ENCODE peak calls at places on chromosomes 2 and 18, in four cellular contexts. K is coronary artery, W is neural crest cell, A is neural progenitor cell. G is an unnamed sample.

GRCh38 chr2:132400169-132400900 is 16.3 kb upstream of the GPR39 start:
- DNase-seq in A (no peak), K (no peak), W (no peak), G (peak)

GRCh38 chr2:48901015-48901343 is 145.5 kb upstream of the LHCGR start:
- DNase-seq in A (no peak), W (no peak), K (no peak), G (no peak)

GRCh38 chr2:152222975-152223638 is 47.5 kb upstream of the STAM2 start:
- DNase-seq in W (no peak), A (peak), K (no peak), G (no peak)

GRCh38 chr2:196463706-196464105 is 175.8 kb upstream of the CCDC150 start:
- DNase-seq in W (no peak), A (no peak), K (no peak), G (no peak)

GRCh38 chr18:79068299-79068945 is 772 bp upstream of the ATP9B start:
- DNase-seq in W (no peak), A (no peak), K (peak), G (no peak)

GRCh38 chr18:31630549-31630948 is 38.9 kb downstream of the TTR start:
- DNase-seq in A (no peak), K (no peak), W (no peak), G (no peak)

GRCh38 chr2:72755647-72756423 is 70.0 kb downstream of the EXOC6B start:
- DNase-seq in W (no peak), A (no peak), K (no peak), G (no peak)

GRCh38 chr2:211396815-211397214 is 840.4 kb downstream of the CPS1 start:
- DNase-seq in A (no peak), W (no peak), K (no peak), G (no peak)

GRCh38 chr2:69368588-69368987 is 18.4 kb downstream of the GFPT1 start:
- DNase-seq in K (no peak), A (no peak), W (no peak), G (no peak)

GRCh38 chr2:159613515-159614336 is 2.6 kb downstream of the BAZ2B start:
- DNase-seq in W (no peak), K (no peak), A (no peak), G (no peak)

GRCh38 chr18:54805571-54806334 is 22.5 kb upstream of the RAB27B start:
- DNase-seq in W (no peak), A (no peak), K (no peak), G (no peak)

GRCh38 chr2:233429175-233429897 is 75.0 kb downstream of the DGKD start:
- DNase-seq in A (no peak), K (no peak), W (no peak), G (no peak)

GRCh38 chr18:36665952-36666351 is 162.8 kb downstream of the TPGS2 start:
- DNase-seq in A (no peak), W (no peak), K (no peak), G (no peak)

GRCh38 chr2:217356795-217357194 is 496.9 kb upstream of the TNP1 start:
- DNase-seq in K (peak), W (peak), A (no peak), G (no peak)

GRCh38 chr2:65913914-65914786 is 481.8 kb upstream of the SPRED2 start:
- DNase-seq in A (peak), K (no peak), W (no peak), G (no peak)

GRCh38 chr18:58241877-58242276 is 197.9 kb downstream of the NEDD4L start:
- DNase-seq in K (no peak), W (no peak), A (no peak), G (no peak)

GRCh38 chr2:48496867-48497266 is 33.1 kb upstream of the STON1 start:
- DNase-seq in K (no peak), A (no peak), W (no peak), G (no peak)

GRCh38 chr2:20416723-20417122 is 30.2 kb upstream of the RHOB start:
- DNase-seq in K (no peak), W (no peak), A (no peak), G (no peak)

GRCh38 chr2:26682155-26682554 is 10.4 kb upstream of the KCNK3 start:
- DNase-seq in W (no peak), K (no peak), A (no peak), G (no peak)

GRCh38 chr2:219229375-219230200 is at the start of the genes ANKZF1 and ATG9A:
- DNase-seq in A (peak), W (peak), K (peak), G (peak)

GRCh38 chr2:12036640-12036983 is 290.2 kb downstream of the LPIN1 start:
- DNase-seq in W (no peak), A (no peak), K (no peak), G (no peak)

GRCh38 chr2:168550670-168551069 is 94.6 kb downstream of the CERS6 start:
- DNase-seq in A (peak), W (no peak), K (no peak), G (no peak)

GRCh38 chr2:174491947-174492346 is 5.1 kb upstream of the GPR155 start:
- DNase-seq in A (no peak), K (no peak), W (no peak), G (no peak)

GRCh38 chr2:169693344-169693743 is 861 bp downstream of the CFAP210 start:
- DNase-seq in A (no peak), W (no peak), K (no peak), G (no peak)

GRCh38 chr18:59446012-59446411 is 86.9 kb upstream of the LMAN1 start:
- DNase-seq in A (peak), W (no peak), K (no peak), G (no peak)

GRCh38 chr2:184336688-184337087 is 261.6 kb upstream of the ZNF804A start:
- DNase-seq in W (no peak), K (no peak), A (no peak), G (no peak)

GRCh38 chr2:156867201-156867600 is 390.3 kb upstream of the GALNT5 start:
- DNase-seq in W (no peak), A (no peak), K (no peak), G (no peak)

GRCh38 chr2:231395188-231396057 is at the start of gene B3GNT7:
- DNase-seq in A (peak), W (no peak), K (no peak), G (no peak)

GRCh38 chr2:150997066-150997465 is 264.6 kb downstream of the RBM43 start:
- DNase-seq in K (no peak), A (no peak), W (no peak), G (no peak)

GRCh38 chr18:5759169-5759568 is 136.2 kb downstream of the TMEM200C start:
- DNase-seq in A (peak), W (no peak), K (no peak), G (no peak)

GRCh38 chr18:62957885-62958472 is 242.6 kb downstream of the PHLPP1 start:
- DNase-seq in A (peak), K (no peak), W (peak), G (no peak)

GRCh38 chr2:229246334-229246733 is 24.8 kb downstream of the PID1 start:
- DNase-seq in K (no peak), W (no peak), A (no peak), G (no peak)

GRCh38 chr2:18991177-18992168 is 366.9 kb downstream of the OSR1 start:
- DNase-seq in K (peak), A (no peak), W (no peak), G (no peak)

GRCh38 chr2:64114063-64114911 is 29.9 kb downstream of the PELI1 start:
- DNase-seq in K (no peak), A (no peak), W (no peak), G (no peak)

GRCh38 chr2:179511105-179511504 is 246.5 kb upstream of the SESTD1 start:
- DNase-seq in A (no peak), W (no peak), K (no peak), G (no peak)

GRCh38 chr2:47530105-47530504 is 127.1 kb downstream of the MSH2 start:
- DNase-seq in W (no peak), A (no peak), K (no peak), G (no peak)

DNA sequence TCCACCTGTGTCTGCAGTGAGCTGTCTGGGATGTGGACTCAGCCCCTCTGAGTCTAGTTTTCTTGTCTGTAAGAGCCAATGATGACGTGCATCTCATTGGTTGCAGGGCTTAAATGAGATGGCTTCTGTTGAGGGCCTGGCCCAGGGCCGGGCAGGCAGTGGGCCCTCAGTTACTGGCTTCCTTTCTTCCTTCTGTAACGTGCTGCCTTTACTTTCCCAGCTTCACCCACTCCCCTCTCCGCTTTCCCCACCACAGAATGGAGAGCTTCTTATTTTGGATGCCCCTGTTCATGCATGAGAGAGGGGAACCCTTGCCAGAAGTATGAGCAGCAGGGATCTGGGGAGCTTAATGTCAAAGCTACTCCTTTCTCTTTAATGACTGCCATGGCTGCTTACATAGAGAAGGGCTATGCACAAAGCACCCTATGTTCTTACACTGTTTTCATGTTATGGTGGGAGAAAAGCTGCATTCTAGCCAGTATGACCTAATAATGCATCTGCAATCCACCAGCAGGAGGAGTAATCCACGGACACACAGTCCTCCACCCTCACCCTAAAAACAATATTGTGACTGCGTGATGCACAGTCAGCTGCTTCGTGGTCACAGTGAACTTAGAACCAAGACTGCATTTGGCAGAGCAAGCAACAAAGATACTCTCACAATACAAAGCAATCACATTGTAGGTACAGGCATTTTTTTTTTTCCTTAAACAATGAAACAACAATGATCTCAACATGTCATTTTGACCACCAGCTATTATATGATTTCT is 37.2 kb downstream of the CREG2 start:
- DNase-seq in K (no peak), A (no peak), W (no peak), G (no peak)
- TF ChIP-seq CTCF in K (no peak), A (peak), W (peak), G (peak)

DNA sequence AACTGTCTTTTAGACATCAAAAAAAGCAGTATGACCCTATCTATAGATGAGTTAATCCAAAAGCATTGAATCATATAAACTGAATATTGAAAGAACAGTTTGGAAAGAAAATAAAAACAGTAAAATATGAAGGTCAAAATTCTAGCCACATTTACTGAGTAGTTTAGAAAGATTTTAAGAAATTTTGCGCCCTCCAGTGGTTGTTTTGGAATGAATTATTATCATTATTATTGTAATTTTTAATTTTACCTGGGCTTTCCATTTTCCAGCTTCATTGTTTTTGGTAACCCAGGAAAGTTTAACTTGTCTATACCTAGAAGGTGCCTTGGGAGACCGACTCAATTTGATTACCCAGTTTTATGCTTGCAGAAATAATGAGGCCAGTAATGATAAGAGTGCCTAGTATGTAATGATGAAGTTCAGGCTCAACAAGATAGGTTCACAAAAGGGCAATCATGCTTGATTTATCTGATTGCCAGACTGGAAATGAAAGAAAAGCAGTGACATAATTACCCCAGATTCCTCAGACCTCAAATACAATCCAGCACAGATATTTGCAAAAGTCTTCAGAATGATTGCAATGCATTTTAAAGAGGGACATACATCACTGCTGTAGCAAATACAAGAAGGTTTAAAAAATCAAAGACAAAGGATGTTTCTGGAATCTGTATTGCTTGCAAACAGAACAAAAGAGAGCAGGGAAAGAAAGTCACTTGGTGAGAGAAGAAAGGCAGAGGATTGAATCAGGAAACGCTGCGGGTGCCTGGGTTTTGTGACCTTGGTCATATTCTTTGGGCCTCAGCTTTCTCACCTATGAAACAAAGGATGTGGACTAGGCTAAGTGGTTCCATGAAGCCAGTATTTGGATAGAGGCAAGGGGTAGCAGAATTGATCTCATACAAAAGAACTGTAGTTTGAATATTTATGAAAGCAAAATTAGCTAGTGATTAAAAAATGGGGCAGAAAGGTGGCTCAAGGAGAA is 153.8 kb downstream of the MAP2 start:
- DNase-seq in W (no peak), A (peak), K (no peak), G (no peak)
- TF ChIP-seq CTCF in W (peak), A (peak), K (no peak), G (no peak)

DNA sequence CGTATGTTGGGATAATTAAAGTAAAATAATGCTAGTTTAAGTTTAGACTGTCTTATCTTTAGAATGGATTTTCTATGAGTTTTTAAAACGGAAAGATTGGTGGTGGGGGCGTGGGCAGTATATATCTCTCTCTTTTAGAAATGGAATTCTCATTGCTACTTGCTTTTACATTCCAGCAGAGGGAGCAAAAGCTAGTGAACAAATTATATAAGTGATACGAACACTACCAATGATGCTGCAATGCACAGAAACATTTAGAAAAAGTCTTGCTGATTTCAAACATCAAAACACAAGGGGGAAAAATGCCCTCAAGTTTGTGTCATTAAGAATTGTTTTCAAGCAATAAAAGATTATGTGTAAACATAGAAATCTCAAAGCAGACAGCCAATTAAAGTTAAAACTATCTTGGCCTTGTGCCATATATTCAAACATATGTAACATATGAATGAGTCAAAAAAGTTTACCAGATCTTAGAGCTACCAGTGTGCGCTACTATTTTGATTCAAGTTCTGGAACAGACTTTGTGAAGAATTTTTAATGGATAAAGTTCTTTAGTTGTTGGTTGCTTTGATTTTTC is 296.3 kb upstream of the KCNJ3 start:
- DNase-seq in A (peak), W (no peak), K (no peak), G (no peak)
- TF ChIP-seq CTCF in A (peak), W (peak), K (no peak), G (no peak)

GRCh38 chr2:206442854-206443734 is at the start of gene ADAM23:
- DNase-seq in K (no peak), A (peak), W (peak), G (no peak)
- TF ChIP-seq CTCF in K (no peak), A (peak), W (peak), G (no peak)

GRCh38 chr2:62705859-62706720 is 577 bp downstream of the EHBP1 start:
- DNase-seq in K (peak), W (peak), A (peak), G (no peak)
- TF ChIP-seq CTCF in K (no peak), W (peak), A (peak), G (peak)

GRCh38 chr2:216328347-216328746 is 43.9 kb downstream of the MARCHF4 start:
- DNase-seq in W (no peak), A (peak), K (no peak), G (no peak)
- TF ChIP-seq CTCF in W (no peak), A (peak), K (no peak), G (no peak)

GRCh38 chr2:62197017-62197586 is 1.2 kb downstream of the B3GNT2 start:
- DNase-seq in A (peak), W (no peak), K (no peak), G (no peak)
- TF ChIP-seq CTCF in A (no peak), W (no peak), K (no peak), G (no peak)

G was measured in vagina.